ENCODE peak calls at places on chromosomes 2 and 18, in six cellular contexts. G is keratinocyte, I is SK-N-SH, N is trophoblast cell, J is Karpas-422, O is PC-3. M is an unnamed sample.

GRCh38 chr2:178330175-178331021 is 120.6 kb downstream of the PRKRA start:
- DNase-seq in J (no peak), N (no peak), I (no peak), G (no peak), O (no peak), M (no peak)

GRCh38 chr2:52264488-52264887 is 1232.6 kb upstream of the NRXN1 start:
- DNase-seq in G (no peak), N (no peak), O (no peak), I (no peak), J (no peak), M (peak)

GRCh38 chr18:41060967-41061366 is 894.1 kb upstream of the PIK3C3 start:
- DNase-seq in J (no peak), O (peak), N (no peak), G (no peak), I (no peak), M (no peak)

GRCh38 chr2:19748073-19748375 is 153.8 kb downstream of the TTC32 start:
- DNase-seq in N (peak), J (no peak), G (no peak), O (no peak), I (no peak), M (peak)

GRCh38 chr2:86045541-86045940 is 60.1 kb downstream of the POLR1A start:
- DNase-seq in I (no peak), N (no peak), J (no peak), G (no peak), O (no peak), M (peak)

GRCh38 chr2:37488911-37489310 is 144.5 kb downstream of the QPCT start:
- DNase-seq in N (no peak), I (no peak), G (no peak), O (no peak), J (no peak), M (no peak)

GRCh38 chr2:6922201-6922656 is 5.0 kb downstream of the RNF144A start:
- DNase-seq in G (no peak), I (peak), N (peak), O (peak), J (no peak), M (peak)

GRCh38 chr2:48430528-48430927 is 99.4 kb upstream of the STON1 start:
- DNase-seq in G (no peak), I (no peak), N (no peak), O (no peak), J (no peak), M (no peak)

GRCh38 chr18:75293591-75293990 is 83.0 kb downstream of the TSHZ1 start:
- DNase-seq in J (no peak), O (no peak), G (no peak), N (peak), I (no peak), M (no peak)

GRCh38 chr2:239952251-239952650 is 72.9 kb downstream of the NDUFA10 start:
- DNase-seq in G (no peak), O (no peak), J (no peak), N (no peak), I (no peak), M (no peak)

GRCh38 chr2:58098254-58099096 is 51.9 kb downstream of the VRK2 start:
- DNase-seq in N (peak), I (no peak), O (peak), G (no peak), J (no peak), M (no peak)

GRCh38 chr18:48979944-48980890 is 29.5 kb upstream of the SMAD7 start:
- DNase-seq in I (no peak), J (no peak), G (no peak), O (no peak), N (peak), M (no peak)

GRCh38 chr2:179592167-179592936 is 269.1 kb downstream of the ZNF385B start:
- DNase-seq in G (no peak), N (no peak), J (no peak), I (no peak), O (peak), M (no peak)

GRCh38 chr2:222398446-222398885 is 25.9 kb upstream of the SGPP2 start:
- DNase-seq in J (no peak), G (no peak), O (no peak), I (no peak), N (no peak), M (no peak)

GRCh38 chr2:46471705-46472104 is 7.7 kb upstream of the TMEM247 start:
- DNase-seq in N (no peak), J (no peak), G (no peak), I (no peak), O (no peak), M (no peak)

GRCh38 chr2:224927671-224928173 is 114.5 kb downstream of the DOCK10 start:
- DNase-seq in O (peak), J (no peak), N (no peak), I (no peak), G (no peak), M (no peak)

GRCh38 chr18:7766817-7767216 is 199.7 kb downstream of the PTPRM start:
- DNase-seq in O (no peak), J (no peak), I (peak), N (no peak), G (no peak), M (no peak)

GRCh38 chr2:47257837-47258436 is 102.8 kb upstream of the STPG4 start:
- DNase-seq in J (no peak), I (no peak), G (no peak), O (no peak), N (no peak), M (no peak)

GRCh38 chr2:34261701-34262100 is 662.6 kb upstream of the FAM98A start:
- DNase-seq in N (no peak), J (no peak), G (no peak), I (no peak), O (no peak), M (peak)

GRCh38 chr2:237754182-237754581 is 44.4 kb upstream of the RBM44 start:
- DNase-seq in I (no peak), J (no peak), G (no peak), N (peak), O (no peak), M (no peak)

GRCh38 chr18:23719634-23720201 is 30.5 kb downstream of the LAMA3 start:
- DNase-seq in I (no peak), O (peak), G (peak), J (no peak), N (peak), M (peak)

GRCh38 chr18:6920099-6920955 is 190.8 kb downstream of the ARHGAP28 start:
- DNase-seq in N (peak), I (peak), J (no peak), O (peak), G (peak), M (peak)

GRCh38 chr18:45834303-45834702 is 8.8 kb downstream of the SIGLEC15 start:
- DNase-seq in I (no peak), G (no peak), O (no peak), J (peak), N (no peak), M (no peak)

GRCh38 chr2:74429487-74430451 is 8.2 kb downstream of the WDR54 start:
- DNase-seq in I (no peak), G (no peak), N (no peak), J (no peak), O (no peak), M (no peak)

GRCh38 chr2:74816540-74817331 is 17.2 kb upstream of the HK2 start:
- DNase-seq in O (no peak), J (no peak), I (peak), G (no peak), N (no peak), M (peak)

GRCh38 chr2:64838817-64839216 is 150.4 kb upstream of the SLC1A4 start:
- DNase-seq in G (peak), I (no peak), J (no peak), N (peak), O (peak), M (no peak)

GRCh38 chr18:78984941-78985784 is 5.5 kb downstream of the SALL3 start:
- DNase-seq in O (peak), J (peak), G (no peak), I (no peak), N (peak), M (peak)

GRCh38 chr2:40279001-40279400 is 172.9 kb downstream of the SLC8A1 start:
- DNase-seq in N (no peak), I (no peak), J (no peak), O (no peak), G (no peak), M (no peak)

GRCh38 chr2:174972924-174973323 is 32.3 kb downstream of the CHN1 start:
- DNase-seq in J (no peak), I (no peak), G (peak), N (peak), O (peak), M (no peak)

GRCh38 chr2:119179951-119180350 is 21.4 kb upstream of the C1QL2 start:
- DNase-seq in G (no peak), O (no peak), N (no peak), J (no peak), I (no peak), M (no peak)

DNA sequence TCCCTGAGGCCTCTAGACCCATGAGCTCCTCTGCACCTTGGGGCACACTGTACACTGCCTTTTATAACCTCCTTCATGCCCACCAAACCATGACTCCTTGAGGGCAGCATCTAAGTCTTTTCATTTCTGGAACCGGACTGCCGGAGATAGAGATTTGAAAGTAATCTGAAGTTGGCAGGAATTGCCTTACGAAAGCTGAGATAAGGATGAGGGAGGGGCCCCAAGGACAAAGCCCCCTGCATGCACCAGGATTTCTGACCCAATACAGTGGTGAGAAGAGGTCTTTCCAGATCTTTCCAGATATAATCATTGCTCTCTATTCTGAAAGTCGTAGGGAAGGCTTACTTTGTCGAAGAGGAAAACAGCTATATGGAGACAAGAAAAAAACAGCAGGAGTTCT is 87.8 kb upstream of the RTN4 start:
- DNase-seq in N (no peak), G (no peak), O (no peak), I (no peak), J (no peak), M (no peak)
- H3K9ac ChIP-seq in N (no peak), G (no peak), O (no peak), I (no peak), J (no peak), M (no peak)

DNA sequence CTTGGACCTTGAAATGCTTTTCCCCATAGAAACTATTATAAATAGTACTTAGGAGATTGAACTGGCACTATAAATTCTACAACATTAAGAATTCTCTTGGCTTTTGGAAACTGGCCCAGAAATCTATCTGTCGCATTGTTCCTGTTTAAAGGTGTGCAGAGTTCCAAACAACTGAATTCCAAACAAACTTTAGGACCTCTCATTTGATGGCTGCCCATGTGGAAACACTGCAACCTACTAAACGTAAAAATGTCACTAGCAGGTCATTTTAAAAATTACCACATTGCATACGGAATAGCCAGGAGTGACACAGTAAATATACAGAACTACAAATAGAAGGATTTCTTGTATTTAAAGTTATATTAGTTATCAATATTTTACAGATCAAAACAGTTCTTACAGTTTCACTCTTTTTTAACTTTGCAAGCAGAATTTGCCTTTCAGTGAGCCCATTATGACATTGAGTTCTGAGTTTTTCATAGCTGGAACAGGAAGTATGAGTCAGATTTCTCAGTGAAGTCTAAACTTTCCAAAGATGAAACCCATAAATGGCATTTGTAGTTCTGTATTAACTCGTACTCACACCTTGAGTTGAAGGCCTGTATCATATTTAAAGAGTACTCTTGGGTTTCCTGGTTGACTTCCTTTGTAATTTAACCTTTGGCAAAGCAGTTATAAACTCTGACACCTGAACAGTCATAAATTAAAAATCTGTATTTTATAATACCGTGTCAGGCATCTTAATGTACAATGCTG is 142.3 kb upstream of the BOD1L2 start:
- DNase-seq in N (no peak), I (no peak), G (no peak), O (peak), J (no peak), M (no peak)
- H3K9ac ChIP-seq in N (no peak), I (no peak), G (no peak), O (no peak), J (no peak), M (no peak)

DNA sequence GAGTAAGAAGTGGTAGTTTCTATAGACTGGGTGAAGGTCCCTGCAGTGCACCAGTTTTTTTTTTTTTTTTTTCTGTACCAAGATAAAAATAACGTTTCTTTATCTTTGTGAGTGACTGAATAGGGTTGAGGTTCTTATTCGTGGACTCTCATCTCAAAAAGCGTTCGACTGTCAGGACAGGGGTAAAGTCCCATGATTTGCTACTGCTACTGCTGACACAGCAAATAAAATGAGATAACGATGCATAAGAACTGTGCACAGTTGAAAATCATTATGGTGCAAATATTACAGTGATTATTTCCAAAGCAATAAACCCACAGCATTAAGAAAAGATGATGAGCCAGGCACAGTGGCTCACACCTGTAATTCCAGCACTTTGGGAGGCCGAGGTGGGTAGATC is 482.0 kb upstream of the CHST9 start:
- DNase-seq in O (no peak), J (no peak), G (no peak), N (no peak), I (no peak), M (no peak)
- H3K9ac ChIP-seq in O (no peak), J (no peak), G (no peak), N (no peak), I (no peak), M (no peak)

GRCh38 chr2:127647242-127648190 is 1.6 kb downstream of the GPR17 start:
- DNase-seq in N (peak), I (no peak), J (no peak), G (no peak), O (peak), M (no peak)
- H3K9ac ChIP-seq in N (no peak), I (no peak), J (no peak), G (no peak), O (peak), M (no peak)

GRCh38 chr18:54150226-54150625 is 74.2 kb downstream of the MBD2 start:
- DNase-seq in O (peak), J (no peak), G (no peak), I (no peak), N (peak), M (peak)

GRCh38 chr18:54147439-54147838 is 77.0 kb downstream of the MBD2 start:
- DNase-seq in I (no peak), O (no peak), J (no peak), G (no peak), N (no peak), M (no peak)

GRCh38 chr18:54148151-54148550 is 76.3 kb downstream of the MBD2 start:
- DNase-seq in G (no peak), J (no peak), I (no peak), N (no peak), O (no peak), M (no peak)

GRCh38 chr18:54149078-54149697 is 75.3 kb downstream of the MBD2 start:
- DNase-seq in J (no peak), O (peak), I (no peak), G (peak), N (peak), M (peak)

DNA sequence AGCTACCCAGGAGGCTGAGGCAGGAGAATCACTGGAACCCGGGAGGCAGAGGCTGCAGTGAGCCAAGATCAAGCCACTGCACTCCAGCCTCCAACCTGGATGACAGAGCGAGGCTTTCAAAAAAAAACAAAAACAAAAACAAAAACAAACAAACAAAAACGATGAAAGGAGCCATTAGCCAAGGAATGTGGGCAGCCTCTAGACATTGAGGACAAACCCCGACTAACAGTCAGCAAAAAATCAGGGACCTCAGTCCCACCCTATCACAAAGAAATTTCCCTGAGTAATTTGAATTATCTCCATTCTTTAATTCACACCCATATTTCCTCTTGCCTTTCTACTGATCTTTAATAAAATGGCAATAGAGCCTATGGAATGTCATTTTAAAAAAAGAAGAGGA is 75.8 kb downstream of the MBD2 start:
- DNase-seq in N (no peak), I (no peak), O (no peak), J (no peak), G (no peak), M (no peak)
- H3K9ac ChIP-seq in N (no peak), I (no peak), O (peak), J (no peak), G (peak), M (no peak)

DNA sequence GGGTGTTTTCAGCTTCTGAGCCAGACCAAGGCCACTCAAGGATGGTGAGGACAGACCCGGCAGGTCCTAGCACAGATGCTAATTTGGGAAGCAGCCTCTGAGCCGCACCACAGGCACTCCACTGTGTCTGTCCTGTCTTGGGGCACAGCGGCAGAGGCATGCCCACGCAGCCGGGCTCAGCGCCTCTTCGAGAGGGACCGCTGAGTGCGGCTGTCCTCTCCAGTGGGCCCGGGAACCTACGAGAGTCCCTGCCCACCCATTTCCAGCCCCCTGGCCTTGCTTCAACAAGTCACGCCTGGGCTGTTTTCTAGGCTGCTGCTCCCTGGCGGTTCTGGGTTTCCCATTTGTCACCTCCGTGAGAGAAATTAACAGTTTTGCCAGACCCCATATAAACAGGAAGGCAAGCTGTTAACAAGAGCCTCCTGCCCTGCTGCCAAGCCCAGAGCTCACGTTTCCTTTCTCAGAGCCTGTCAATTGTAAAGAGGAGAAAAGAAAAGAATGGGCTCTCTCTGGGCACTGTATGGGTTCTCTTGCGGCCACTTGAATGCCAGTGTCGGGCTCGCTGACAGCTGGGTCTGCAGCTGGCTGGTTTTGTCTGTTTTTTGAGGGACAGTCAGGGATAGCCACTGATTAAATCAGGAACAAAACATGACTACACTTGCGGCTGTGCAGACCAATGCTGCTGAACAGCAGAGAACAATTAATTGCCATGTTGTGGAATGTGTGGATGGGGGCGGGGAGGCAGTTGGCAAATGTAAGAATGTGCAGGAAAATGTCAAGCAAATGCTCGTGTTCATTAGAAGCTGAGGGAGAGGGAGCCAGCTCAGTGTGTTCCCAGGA is 30.6 kb downstream of the TMEM17 start:
- DNase-seq in I (peak), G (no peak), J (no peak), O (no peak), N (no peak), M (peak)
- H3K9ac ChIP-seq in I (no peak), G (peak), J (no peak), O (no peak), N (no peak), M (no peak)

DNA sequence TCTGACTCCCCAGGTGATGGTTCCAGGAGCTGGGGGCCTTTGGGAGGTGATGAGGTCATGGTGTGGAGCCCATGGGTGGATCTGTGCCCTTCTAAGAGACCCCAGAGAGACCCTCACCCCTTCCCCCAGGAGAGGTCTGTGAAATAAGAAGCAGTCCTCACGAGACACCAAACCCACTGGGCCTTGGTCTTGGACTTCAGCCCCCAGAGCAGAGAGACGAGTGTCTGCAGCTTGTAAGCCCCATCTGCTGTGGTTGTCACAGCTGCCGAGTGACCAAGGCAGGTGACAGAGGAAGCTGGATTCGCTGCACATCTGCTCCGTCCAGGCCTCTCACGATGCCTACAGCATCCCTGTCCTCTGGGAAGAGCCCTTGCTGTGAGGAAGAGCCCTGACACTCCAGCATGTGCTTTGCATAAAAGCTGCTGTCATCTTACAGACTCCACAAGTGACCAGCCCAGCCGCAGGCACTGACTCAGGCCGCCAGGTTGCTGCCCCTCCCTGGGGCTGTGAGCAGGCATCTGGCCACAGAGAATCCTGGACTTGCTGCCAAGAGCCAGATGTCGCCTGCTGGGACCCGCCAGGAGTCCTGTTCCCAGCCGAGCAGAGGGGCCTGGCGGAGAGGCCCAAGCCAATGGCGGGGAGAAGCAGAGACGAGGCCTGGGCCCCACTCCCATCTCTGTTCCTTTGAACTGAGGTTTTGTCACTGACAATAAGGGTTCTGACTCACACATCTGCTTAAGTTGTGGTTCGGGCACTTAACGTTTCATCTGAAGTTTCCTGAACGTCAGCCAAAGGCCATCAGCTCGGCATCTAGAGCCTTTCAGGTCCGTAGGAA is 150.7 kb downstream of the PXDN start:
- DNase-seq in O (peak), I (peak), G (no peak), J (no peak), N (peak), M (peak)
- H3K9ac ChIP-seq in O (peak), I (peak), G (no peak), J (no peak), N (no peak), M (no peak)

M was measured in mesendoderm.